ENCODE peak calls at places on chromosomes 13 and 19, in ten cellular contexts. One of them, this sample, is unnamed.

GRCh38 chr19:1270168-1270853 is 1.2 kb downstream of the CIRBP start:
- DNase-seq in upper lobe of right lung: no peak
- DNase-seq in T-helper 2 cell: no peak
- DNase-seq in adipocyte: peak
- DNase-seq in effector memory CD4-positive, alpha-beta T cell: no peak
- DNase-seq in HFFc6: no peak
- DNase-seq in CD8-positive, alpha-beta memory T cell: no peak
- DNase-seq in neural progenitor cell: no peak
- DNase-seq in kidney tubule cell: no peak
- DNase-seq in amygdala: no peak
- DNase-seq in this sample: no peak

GRCh38 chr19:34171539-34171876 is 796 bp upstream of the LSM14A start:
- DNase-seq in upper lobe of right lung: no peak
- DNase-seq in T-helper 2 cell: peak
- DNase-seq in adipocyte: peak
- DNase-seq in effector memory CD4-positive, alpha-beta T cell: no peak
- DNase-seq in HFFc6: peak
- DNase-seq in CD8-positive, alpha-beta memory T cell: no peak
- DNase-seq in neural progenitor cell: no peak
- DNase-seq in kidney tubule cell: peak
- DNase-seq in amygdala: no peak
- DNase-seq in this sample: no peak

GRCh38 chr19:13959962-13960862 is 7.9 kb downstream of the DCAF15 start:
- DNase-seq in upper lobe of right lung: no peak
- DNase-seq in T-helper 2 cell: no peak
- DNase-seq in adipocyte: no peak
- DNase-seq in effector memory CD4-positive, alpha-beta T cell: no peak
- DNase-seq in HFFc6: no peak
- DNase-seq in CD8-positive, alpha-beta memory T cell: peak
- DNase-seq in neural progenitor cell: peak
- DNase-seq in kidney tubule cell: no peak
- DNase-seq in amygdala: no peak
- DNase-seq in this sample: no peak

GRCh38 chr19:38725469-38726283 is 18.6 kb downstream of the CAPN12 start:
- DNase-seq in upper lobe of right lung: no peak
- DNase-seq in T-helper 2 cell: no peak
- DNase-seq in adipocyte: no peak
- DNase-seq in effector memory CD4-positive, alpha-beta T cell: no peak
- DNase-seq in HFFc6: no peak
- DNase-seq in CD8-positive, alpha-beta memory T cell: no peak
- DNase-seq in neural progenitor cell: no peak
- DNase-seq in kidney tubule cell: no peak
- DNase-seq in amygdala: no peak
- DNase-seq in this sample: no peak

GRCh38 chr19:35249848-35250711 is 1.3 kb downstream of the LSR start:
- DNase-seq in upper lobe of right lung: peak
- DNase-seq in T-helper 2 cell: no peak
- DNase-seq in adipocyte: no peak
- DNase-seq in effector memory CD4-positive, alpha-beta T cell: no peak
- DNase-seq in HFFc6: no peak
- DNase-seq in CD8-positive, alpha-beta memory T cell: no peak
- DNase-seq in neural progenitor cell: no peak
- DNase-seq in kidney tubule cell: no peak
- DNase-seq in amygdala: no peak
- DNase-seq in this sample: no peak

GRCh38 chr13:76994281-76994680 is 2.4 kb downstream of the CLN5 start:
- DNase-seq in upper lobe of right lung: no peak
- DNase-seq in T-helper 2 cell: no peak
- DNase-seq in adipocyte: peak
- DNase-seq in effector memory CD4-positive, alpha-beta T cell: no peak
- DNase-seq in HFFc6: no peak
- DNase-seq in CD8-positive, alpha-beta memory T cell: no peak
- DNase-seq in neural progenitor cell: no peak
- DNase-seq in kidney tubule cell: peak
- DNase-seq in amygdala: no peak
- DNase-seq in this sample: no peak

GRCh38 chr19:625257-625656 is 8.1 kb downstream of the POLRMT start:
- DNase-seq in upper lobe of right lung: no peak
- DNase-seq in T-helper 2 cell: no peak
- DNase-seq in adipocyte: no peak
- DNase-seq in effector memory CD4-positive, alpha-beta T cell: no peak
- DNase-seq in HFFc6: no peak
- DNase-seq in CD8-positive, alpha-beta memory T cell: no peak
- DNase-seq in neural progenitor cell: no peak
- DNase-seq in kidney tubule cell: no peak
- DNase-seq in amygdala: no peak
- DNase-seq in this sample: no peak

GRCh38 chr13:111202149-111202548 is 87.0 kb downstream of the ARHGEF7 start:
- DNase-seq in upper lobe of right lung: no peak
- DNase-seq in T-helper 2 cell: no peak
- DNase-seq in adipocyte: no peak
- DNase-seq in effector memory CD4-positive, alpha-beta T cell: no peak
- DNase-seq in HFFc6: no peak
- DNase-seq in CD8-positive, alpha-beta memory T cell: no peak
- DNase-seq in neural progenitor cell: no peak
- DNase-seq in kidney tubule cell: peak
- DNase-seq in amygdala: no peak
- DNase-seq in this sample: no peak

GRCh38 chr19:14113762-14114414 is 3.7 kb downstream of the PRKACA start:
- DNase-seq in upper lobe of right lung: peak
- DNase-seq in T-helper 2 cell: no peak
- DNase-seq in adipocyte: no peak
- DNase-seq in effector memory CD4-positive, alpha-beta T cell: peak
- DNase-seq in HFFc6: no peak
- DNase-seq in CD8-positive, alpha-beta memory T cell: peak
- DNase-seq in neural progenitor cell: no peak
- DNase-seq in kidney tubule cell: no peak
- DNase-seq in amygdala: no peak
- DNase-seq in this sample: peak